ENCODE peak calls at places on chromosomes 3 and 15, in seven cellular contexts. G is SJCRH30; F is adrenal gland; U is endothelial cell of umbilical vein; E is aorta; B is fibroblast of lung; K is CD4-positive, CD25-positive, alpha-beta regulatory T cell. V is an unnamed sample. For H3K9me3 and H3K4me1, the result is how much of the 10 kb centered on the place peaks cover.

GRCh38 chr3:63582943-63583500 is 69.5 kb upstream of the SNTN start:
- DNase-seq in G (no peak), F (no peak), U (no peak), E (no peak), B (no peak), K (no peak), V (no peak)

GRCh38 chr15:29348308-29348914 is 78.8 kb upstream of the NSMCE3 start:
- DNase-seq in G (no peak), F (peak), U (no peak), E (no peak), B (no peak), K (no peak), V (no peak)

GRCh38 chr3:2096196-2096595 is 2.5 kb upstream of the CNTN4 start:
- DNase-seq in G (no peak), F (no peak), U (no peak), E (no peak), B (no peak), K (no peak), V (peak)

GRCh38 chr3:64612082-64612860 is 75.5 kb downstream of the ADAMTS9 start:
- DNase-seq in G (peak), F (peak), U (no peak), E (no peak), B (peak), K (no peak), V (no peak)

GRCh38 chr3:190496859-190497258 is 17.0 kb upstream of the IL1RAP start:
- DNase-seq in G (no peak), F (no peak), U (no peak), E (no peak), B (no peak), K (no peak), V (no peak)

GRCh38 chr15:42157381-42157780 is 945 bp upstream of the PLA2G4F start:
- DNase-seq in G (no peak), F (no peak), U (no peak), E (no peak), B (no peak), K (no peak), V (no peak)

GRCh38 chr3:79085166-79085565 is 682.6 kb downstream of the ROBO1 start:
- DNase-seq in G (no peak), F (no peak), U (no peak), E (no peak), B (peak), K (no peak), V (no peak)

GRCh38 chr3:194130807-194131589 is 5.0 kb upstream of the HES1 start:
- DNase-seq in G (peak), F (no peak), U (no peak), E (no peak), B (no peak), K (no peak), V (no peak)

GRCh38 chr15:92733934-92734521 is 78.5 kb upstream of the FAM174B start:
- DNase-seq in G (no peak), F (peak), U (peak), E (no peak), B (peak), K (no peak), V (no peak)

GRCh38 chr3:143266512-143266911 is 146.9 kb downstream of the CHST2 start:
- DNase-seq in G (no peak), F (no peak), U (no peak), E (no peak), B (peak), K (no peak), V (no peak)

GRCh38 chr3:53189276-53189675 is 28.3 kb downstream of the PRKCD start:
- DNase-seq in G (no peak), F (no peak), U (no peak), E (no peak), B (no peak), K (no peak), V (no peak)

GRCh38 chr15:58447244-58448010 is 15.6 kb downstream of the LIPC start:
- DNase-seq in G (peak), F (no peak), U (no peak), E (no peak), B (peak), K (no peak), V (peak)

GRCh38 chr3:151386063-151386462 is 1.5 kb upstream of the P2RY12 start:
- DNase-seq in G (no peak), F (no peak), U (no peak), E (no peak), B (no peak), K (no peak), V (peak)

GRCh38 chr15:52113246-52113645 is 671 bp upstream of the BCL2L10 start:
- DNase-seq in G (peak), F (no peak), U (no peak), E (no peak), B (peak), K (no peak), V (no peak)

GRCh38 chr15:89119489-89120478 is 31.5 kb downstream of the ABHD2 start:
- DNase-seq in G (no peak), F (no peak), U (peak), E (no peak), B (peak), K (no peak), V (no peak)

GRCh38 chr3:172065967-172066762 is 26.8 kb downstream of the FNDC3B start:
- DNase-seq in G (no peak), F (no peak), U (peak), E (no peak), B (peak), K (no peak), V (no peak)

GRCh38 chr15:89670985-89671560 is 8.1 kb downstream of the PLIN1 start:
- DNase-seq in G (no peak), F (no peak), U (no peak), E (peak), B (no peak), K (no peak), V (no peak)

GRCh38 chr15:58410353-58410752 is 21.4 kb upstream of the LIPC start:
- DNase-seq in G (peak), F (no peak), U (peak), E (no peak), B (peak), K (peak), V (no peak)

GRCh38 chr15:57321973-57322601 is 54.2 kb upstream of the CGNL1 start:
- DNase-seq in G (peak), F (no peak), U (peak), E (peak), B (no peak), K (no peak), V (no peak)

GRCh38 chr3:114071786-114072185 is 15.2 kb downstream of the QTRT2 start:
- DNase-seq in G (no peak), F (no peak), U (peak), E (no peak), B (no peak), K (no peak), V (no peak)

GRCh38 chr3:46948830-46949671 is 27.5 kb downstream of the CCDC12 start:
- DNase-seq in G (peak), F (peak), U (no peak), E (no peak), B (no peak), K (no peak), V (no peak)

GRCh38 chr3:21059409-21059808 is 691.6 kb downstream of the ZNF385D start:
- DNase-seq in G (no peak), F (no peak), U (no peak), E (no peak), B (peak), K (no peak), V (no peak)

GRCh38 chr15:57726411-57726810 is 19.9 kb downstream of the POLR2M start:
- DNase-seq in G (peak), F (no peak), U (no peak), E (no peak), B (no peak), K (no peak), V (no peak)

GRCh38 chr15:75947117-75947516 is 43.4 kb downstream of the FBXO22 start:
- DNase-seq in G (no peak), F (no peak), U (no peak), E (no peak), B (peak), K (no peak), V (peak)

DNA sequence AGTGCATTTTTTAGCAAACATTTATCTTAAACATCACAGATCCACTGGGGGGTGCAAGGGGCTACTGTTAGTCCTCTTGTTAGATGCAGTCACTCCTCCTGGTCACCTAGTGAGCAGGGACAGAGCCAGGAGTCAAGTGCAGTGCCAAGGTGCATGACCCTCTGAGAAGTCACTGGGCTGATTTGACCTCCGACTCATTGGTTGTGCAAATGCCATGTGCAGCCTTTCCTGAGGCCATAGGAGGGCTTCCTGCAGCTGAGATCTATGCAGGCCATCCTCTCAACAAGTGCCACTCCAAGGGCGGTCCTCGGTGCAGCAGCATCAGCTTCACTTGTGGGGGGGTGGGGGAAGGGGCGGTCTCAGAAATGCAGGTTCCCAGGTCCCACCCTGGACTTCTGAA is 60.2 kb downstream of the GPD1L start:
- DNase-seq in G (no peak), F (no peak), U (no peak), E (no peak), B (no peak), K (no peak), V (no peak)
- H3K9me3 ChIP-seq in G (under half), F (under half), U (under half), E (under half), B (under half), K (under half), V (under half)

GRCh38 chr3:136752046-136752326 is 192 bp downstream of the STAG1 start:
- DNase-seq in G (no peak), F (no peak), U (no peak), E (no peak), B (no peak), K (no peak), V (no peak)

GRCh38 chr3:136751259-136752045 is 726 bp downstream of the STAG1 start:
- DNase-seq in G (peak), F (peak), U (peak), E (peak), B (peak), K (peak), V (peak)

GRCh38 chr3:136749106-136749505 is 3.1 kb downstream of the STAG1 start:
- DNase-seq in G (no peak), F (no peak), U (no peak), E (no peak), B (no peak), K (no peak), V (no peak)

GRCh38 chr3:136750922-136751258 is 1.3 kb downstream of the STAG1 start:
- DNase-seq in G (no peak), F (no peak), U (no peak), E (no peak), B (peak), K (no peak), V (no peak)

GRCh38 chr3:136750209-136750921 is 1.8 kb downstream of the STAG1 start:
- DNase-seq in G (no peak), F (no peak), U (peak), E (no peak), B (peak), K (no peak), V (no peak)
- H3K4me1 ChIP-seq in G (under half), F (under half), U (under half), E (under half), B (under half), K (half or more), V (under half)

GRCh38 chr15:98667521-98668179 is 19.3 kb downstream of the IGF1R start:
- DNase-seq in G (no peak), F (no peak), U (no peak), E (no peak), B (no peak), K (no peak), V (no peak)
- H3K27ac ChIP-seq in G (no peak), F (peak), U (no peak), E (no peak), B (peak), K (no peak), V (no peak)

GRCh38 chr15:25171856-25172687 is 217.3 kb downstream of the SNRPN start:
- DNase-seq in G (peak), F (peak), U (no peak), E (peak), B (no peak), K (no peak), V (no peak)
- H3K9me3 ChIP-seq in G (under half), F (under half), U (under half), E (under half), B (under half), K (under half), V (under half)

DNA sequence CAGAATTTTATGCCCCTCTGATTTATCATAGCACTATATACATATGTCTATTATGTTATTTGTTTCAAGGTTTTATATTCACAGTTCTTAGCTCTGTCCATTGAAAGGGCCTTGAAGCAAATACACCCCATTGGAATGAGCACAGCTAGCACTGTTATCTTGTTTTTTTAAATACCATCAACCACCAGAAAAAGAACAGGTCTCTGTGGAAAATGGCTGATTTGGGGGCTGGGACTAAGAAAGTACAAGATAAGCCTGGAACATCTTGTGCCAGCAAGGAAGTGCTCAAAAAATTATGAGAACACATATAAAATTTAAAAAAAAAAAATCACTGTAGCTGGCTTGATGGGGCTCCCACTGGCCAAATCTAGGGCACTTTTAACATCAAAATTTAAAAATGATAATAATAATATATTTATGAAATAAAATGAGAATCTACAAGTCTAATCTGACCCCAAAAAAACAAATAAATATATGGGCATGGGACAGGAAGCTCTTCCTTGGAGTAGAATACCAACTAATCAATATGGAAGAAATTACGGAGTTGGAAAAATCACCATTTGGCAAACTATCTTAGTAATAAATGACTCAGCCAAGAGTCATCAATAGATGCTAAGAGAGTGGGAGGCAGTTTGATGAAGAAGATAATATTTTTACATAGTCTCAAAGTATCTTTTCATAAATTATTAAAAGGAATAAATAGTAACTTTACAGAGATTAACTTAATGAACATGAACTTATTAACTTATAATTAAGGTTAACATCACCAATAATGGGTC is 20.5 kb downstream of the IFT80 start:
- DNase-seq in G (no peak), F (no peak), U (no peak), E (no peak), B (no peak), K (no peak), V (no peak)
- H3K4me1 ChIP-seq in G (under half), F (under half), U (under half), E (under half), B (under half), K (under half), V (under half)

GRCh38 chr3:12369029-12369428 is 80.2 kb downstream of the PPARG start:
- DNase-seq in G (no peak), F (no peak), U (no peak), E (no peak), B (no peak), K (no peak), V (no peak)
- H3K27ac ChIP-seq in G (no peak), F (no peak), U (no peak), E (no peak), B (no peak), K (no peak), V (no peak)

DNA sequence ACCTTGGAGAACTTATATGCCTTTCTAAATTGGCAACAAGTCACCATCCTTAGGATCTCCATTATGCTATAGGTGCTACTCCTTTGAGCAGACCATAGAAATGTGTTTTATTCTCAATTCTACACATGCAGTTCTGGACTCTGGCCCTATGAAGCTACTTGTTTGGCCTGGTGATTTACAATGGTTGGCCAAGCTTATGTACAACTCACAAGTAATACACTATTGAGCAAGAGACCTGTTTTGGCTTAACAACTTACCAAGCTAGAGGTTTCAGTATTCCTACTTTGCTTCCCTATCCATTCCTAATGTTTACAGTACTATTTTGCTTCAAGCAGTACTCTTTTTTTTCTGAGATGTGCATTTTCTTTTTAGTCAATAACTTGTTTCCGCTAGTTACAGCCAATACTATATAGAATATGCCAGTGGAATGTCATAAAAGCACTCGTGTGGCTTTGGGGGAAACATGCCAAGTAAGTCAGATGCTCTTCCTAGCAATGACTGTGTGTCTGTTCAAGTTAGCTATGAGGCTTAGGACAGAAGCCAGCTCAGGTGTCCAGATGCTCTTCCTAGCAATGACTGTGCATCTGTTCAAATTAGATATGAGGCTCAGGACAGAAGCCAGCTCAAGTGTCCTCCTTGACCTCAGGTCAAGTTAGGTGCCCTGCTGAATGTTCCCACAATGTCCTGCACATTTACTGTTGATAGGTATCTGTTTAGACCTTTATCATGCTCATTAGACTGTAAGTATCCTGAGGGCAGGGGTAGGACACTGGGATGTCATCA is 174.8 kb upstream of the SEMA6D start:
- DNase-seq in G (no peak), F (no peak), U (no peak), E (no peak), B (no peak), K (no peak), V (no peak)
- H3K9me3 ChIP-seq in G (under half), F (under half), U (under half), E (under half), B (under half), K (under half), V (under half)